ENCODE peak calls at places on chromosomes 16 and 17, in seven cellular contexts. F is GM12891, J is EH, E is left cardiac atrium, Q is head of caudate nucleus, U is GM06990, S is C1 segment of cervical spinal cord. B is an unnamed sample.

GRCh38 chr17:51912939-51913338 is 245.6 kb downstream of the CA10 start:
- DNase-seq in J (no peak), F (no peak), E (no peak), S (no peak), Q (no peak), U (no peak), B (no peak)

GRCh38 chr17:7403043-7403901 is 625 bp downstream of the TMEM256 start:
- DNase-seq in F (no peak), Q (no peak), E (peak; percentile 73), J (no peak), U (no peak), S (no peak), B (no peak)

GRCh38 chr16:10647721-10648296 is 46.9 kb downstream of the TEKT5 start:
- DNase-seq in F (no peak), J (no peak), E (no peak), Q (no peak), S (no peak), U (no peak), B (no peak)

GRCh38 chr17:50144346-50144745 is 6.1 kb downstream of the PPP1R9B start:
- DNase-seq in U (no peak), J (no peak), E (no peak), F (no peak), S (no peak), Q (no peak), B (no peak)

GRCh38 chr16:82298472-82298871 is 128.4 kb upstream of the MPHOSPH6 start:
- DNase-seq in S (no peak), F (no peak), Q (no peak), J (no peak), E (no peak), U (no peak), B (no peak)

GRCh38 chr16:28140788-28141618 is 70.8 kb downstream of the XPO6 start:
- DNase-seq in J (no peak), F (peak; percentile 22), E (no peak), S (no peak), U (peak; percentile 81), Q (no peak), B (peak; percentile 90)

GRCh38 chr17:17693955-17694228 is 12.6 kb downstream of the RAI1 start:
- DNase-seq in F (no peak), U (no peak), Q (no peak), S (peak; percentile 48), E (no peak), J (no peak), B (no peak)

GRCh38 chr16:83187404-83187803 is 560.6 kb downstream of the CDH13 start:
- DNase-seq in S (no peak), Q (no peak), J (peak; percentile 87), E (no peak), U (no peak), F (no peak), B (no peak)

GRCh38 chr17:79630821-79631639 is 20.2 kb upstream of the RBFOX3 start:
- DNase-seq in S (no peak), J (no peak), Q (peak; percentile 13), F (no peak), U (no peak), E (peak; percentile 7), B (no peak)

GRCh38 chr16:25785361-25785760 is 93.6 kb downstream of the HS3ST4 start:
- DNase-seq in U (no peak), E (no peak), F (no peak), Q (no peak), S (no peak), J (no peak), B (no peak)

GRCh38 chr16:31094088-31094423 is 541 bp downstream of the VKORC1 start:
- DNase-seq in F (no peak), S (no peak), Q (no peak), E (no peak), U (no peak), J (no peak), B (no peak)

GRCh38 chr16:28157768-28158535 is 53.8 kb downstream of the XPO6 start:
- DNase-seq in Q (no peak), U (no peak), J (peak; percentile 22), E (no peak), F (no peak), S (no peak), B (no peak)

GRCh38 chr16:25110392-25110947 is 1.1 kb upstream of the LCMT1 start:
- DNase-seq in E (no peak), U (no peak), Q (no peak), F (no peak), S (no peak), J (no peak), B (no peak)

GRCh38 chr17:72529386-72529785 is 408.6 kb downstream of the SOX9 start:
- DNase-seq in U (no peak), S (no peak), F (no peak), E (no peak), Q (peak; percentile 28), J (no peak), B (no peak)

GRCh38 chr16:77191259-77191969 is 424 bp downstream of the MON1B start:
- DNase-seq in U (peak; percentile 57), E (no peak), F (no peak), Q (peak; percentile 24), S (no peak), J (peak; percentile 29), B (no peak)

GRCh38 chr16:83713597-83713996 is 94.2 kb upstream of the HSBP1 start:
- DNase-seq in Q (no peak), E (no peak), F (no peak), J (peak; percentile 31), U (no peak), S (no peak), B (no peak)

GRCh38 chr17:77915594-77916021 is 42.9 kb upstream of the TNRC6C start:
- DNase-seq in E (no peak), Q (no peak), S (no peak), U (no peak), F (no peak), J (no peak), B (no peak)

GRCh38 chr16:79317026-79317425 is 283.5 kb downstream of the MAF start:
- DNase-seq in U (no peak), J (no peak), S (no peak), F (no peak), E (no peak), Q (no peak), B (no peak)

GRCh38 chr16:65119905-65120341 is 1.9 kb downstream of the CDH11 start:
- DNase-seq in U (no peak), J (peak; percentile 90), F (no peak), Q (no peak), E (peak; percentile 41), S (no peak), B (no peak)

GRCh38 chr16:9645911-9646310 is 536.3 kb downstream of the GRIN2A start:
- DNase-seq in S (no peak), U (no peak), Q (no peak), J (no peak), F (no peak), E (no peak), B (no peak)

GRCh38 chr16:72875291-72876036 is 172.5 kb downstream of the ZFHX3 start:
- DNase-seq in Q (no peak), U (no peak), E (no peak), J (peak; percentile 37), F (no peak), S (no peak), B (no peak)

B was measured in GM12878.